ENCODE peak calls at places on chromosomes 13 and 19, in six cellular contexts. N, S, M, T, D and O are unnamed samples. For H3K4me1, the result is how much of the 10 kb centered on the place peaks cover.

GRCh38 chr13:110183925-110184324 is 123.0 kb downstream of the COL4A1 start:
- DNase-seq in N (no peak), S (no peak), M (no peak), T (no peak), D (no peak), O (no peak)

GRCh38 chr13:96238861-96239260 is 149.0 kb downstream of the HS6ST3 start:
- DNase-seq in N (no peak), S (no peak), M (no peak), T (no peak), D (no peak), O (no peak)

GRCh38 chr13:20002766-20003165 is 44.2 kb downstream of the ZMYM2 start:
- DNase-seq in N (no peak), S (no peak), M (no peak), T (no peak), D (no peak), O (no peak)

GRCh38 chr19:18507021-18507726 is 14.7 kb downstream of the ELL start:
- DNase-seq in N (peak), S (no peak), M (no peak), T (peak), D (peak), O (no peak)

GRCh38 chr19:34253711-34254551 is 423 bp upstream of the GARRE1 start:
- DNase-seq in N (no peak), S (peak), M (peak), T (peak), D (peak), O (peak)

GRCh38 chr13:114031631-114032030 is 57.8 kb upstream of the C13orf46 start:
- DNase-seq in N (no peak), S (no peak), M (no peak), T (peak), D (no peak), O (peak)

GRCh38 chr19:30116984-30117555 is 175.0 kb downstream of the URI1 start:
- DNase-seq in N (no peak), S (no peak), M (no peak), T (no peak), D (no peak), O (no peak)

GRCh38 chr13:99442273-99442895 is 58.9 kb upstream of the TM9SF2 start:
- DNase-seq in N (peak), S (peak), M (peak), T (no peak), D (no peak), O (no peak)

GRCh38 chr13:112616586-112617381 is 28.8 kb upstream of the TUBGCP3 start:
- DNase-seq in N (peak), S (peak), M (peak), T (no peak), D (no peak), O (no peak)

GRCh38 chr13:76677047-76677446 is 209.2 kb downstream of the KCTD12 start:
- DNase-seq in N (peak), S (no peak), M (no peak), T (peak), D (peak), O (no peak)

GRCh38 chr13:74133657-74134201 is 475 bp downstream of the KLF12 start:
- DNase-seq in N (peak), S (peak), M (peak), T (peak), D (peak), O (peak)

GRCh38 chr13:81874681-81875661 is 1534.0 kb upstream of the SPRY2 start:
- DNase-seq in N (no peak), S (peak), M (peak), T (no peak), D (no peak), O (no peak)

GRCh38 chr19:49555600-49556411 is 24.6 kb downstream of the NOSIP start:
- DNase-seq in N (peak), S (peak), M (peak), T (peak), D (peak), O (peak)
- H3K27ac ChIP-seq in N (peak), S (no peak), M (peak), T (no peak), D (peak), O (peak)

GRCh38 chr19:42178791-42179500 is 38.5 kb downstream of the DEDD2 start:
- DNase-seq in N (no peak), S (no peak), M (peak), T (no peak), D (no peak), O (no peak)

GRCh38 chr19:42177686-42178019 is 39.8 kb downstream of the DEDD2 start:
- DNase-seq in N (no peak), S (no peak), M (no peak), T (no peak), D (no peak), O (no peak)

GRCh38 chr19:42176649-42176989 is 40.9 kb downstream of the DEDD2 start:
- DNase-seq in N (no peak), S (no peak), M (no peak), T (no peak), D (no peak), O (no peak)

GRCh38 chr19:42176990-42177685 is 40.3 kb downstream of the DEDD2 start:
- DNase-seq in N (peak), S (peak), M (peak), T (peak), D (peak), O (peak)

DNA sequence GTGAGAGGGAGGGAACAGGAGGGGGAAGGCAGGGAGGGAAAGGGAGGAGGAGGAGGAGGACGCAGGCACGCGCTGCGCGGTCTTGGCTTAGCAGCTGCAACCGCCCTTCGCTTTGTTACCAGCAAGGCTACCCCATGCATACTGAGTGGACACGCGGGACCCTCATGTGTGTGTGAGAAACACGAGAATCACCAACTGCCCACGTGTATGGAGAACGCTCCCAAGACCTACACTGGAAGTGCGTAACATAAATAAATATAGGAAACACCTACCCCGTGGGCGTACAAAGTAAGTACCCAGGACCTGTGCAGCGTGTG is 38.0 kb downstream of the DEDD2 start:
- DNase-seq in N (no peak), S (no peak), M (no peak), T (no peak), D (no peak), O (no peak)
- H3K4me1 ChIP-seq in N (under half), S (under half), M (under half), T (under half), D (under half), O (under half)

DNA sequence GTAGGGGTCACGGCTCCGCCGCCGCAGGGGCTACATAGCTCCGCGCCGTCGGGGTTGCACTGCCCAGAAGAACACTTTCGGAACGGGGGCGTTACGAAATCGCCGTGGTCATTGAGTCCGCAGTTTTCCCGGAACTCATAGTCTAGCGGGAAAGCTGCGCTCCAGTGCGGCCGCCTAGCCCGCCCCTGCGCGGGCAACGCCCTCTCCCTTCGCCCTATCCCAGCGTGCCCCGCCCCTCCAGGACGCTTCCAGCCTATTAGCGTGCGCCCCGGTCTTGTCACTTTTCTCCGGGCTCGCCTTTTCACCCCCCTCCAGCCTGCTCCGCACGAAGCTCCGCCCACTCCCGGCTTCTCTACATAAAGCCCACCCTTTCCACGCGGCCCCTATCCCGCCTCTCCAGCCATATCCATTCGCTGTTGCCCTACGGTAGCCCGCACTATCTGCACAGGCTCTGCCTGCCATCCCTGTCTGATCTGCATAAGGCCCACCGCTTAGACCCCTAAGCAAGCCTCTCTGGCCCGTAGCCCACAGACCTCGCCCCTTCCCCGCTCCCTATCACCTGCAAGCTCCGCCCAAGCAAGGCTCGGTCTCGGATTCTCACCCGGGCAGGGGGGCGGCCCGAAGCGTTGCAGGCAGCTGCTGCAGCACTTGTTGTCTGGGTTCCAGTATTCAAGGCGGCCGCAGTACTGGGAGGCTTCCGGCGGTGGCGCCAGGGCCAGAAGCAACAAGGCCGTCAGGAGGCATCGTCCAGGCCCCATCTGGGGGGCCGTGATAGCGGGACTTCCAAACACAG is 1.6 kb downstream of the IGFLR1 start:
- DNase-seq in N (peak), S (peak), M (peak), T (peak), D (peak), O (peak)
- H3K27ac ChIP-seq in N (peak), S (peak), M (peak), T (peak), D (peak), O (peak)

DNA sequence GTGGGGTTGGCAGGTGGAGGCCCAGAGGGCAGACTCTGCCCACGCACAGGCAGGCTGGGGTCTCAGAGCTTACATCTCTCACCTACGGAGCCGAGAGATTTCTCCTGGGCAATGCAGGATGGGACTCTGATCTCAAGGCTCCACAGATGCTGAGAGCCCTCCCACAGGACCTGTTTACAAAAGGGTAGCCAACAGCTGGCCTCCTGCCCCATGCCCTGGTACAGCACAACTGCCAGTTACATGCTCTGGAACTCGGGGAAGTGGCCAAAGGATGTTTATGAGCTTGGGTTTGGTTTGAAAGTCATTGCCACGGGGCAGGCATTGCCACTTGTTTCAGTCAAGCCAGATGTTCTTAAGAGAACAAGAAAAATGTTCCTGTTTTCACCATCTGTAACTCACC is 3.5 kb downstream of the DHRS12 start:
- DNase-seq in N (peak), S (no peak), M (no peak), T (no peak), D (no peak), O (no peak)
- H3K4me1 ChIP-seq in N (half or more), S (under half), M (under half), T (under half), D (half or more), O (under half)

DNA sequence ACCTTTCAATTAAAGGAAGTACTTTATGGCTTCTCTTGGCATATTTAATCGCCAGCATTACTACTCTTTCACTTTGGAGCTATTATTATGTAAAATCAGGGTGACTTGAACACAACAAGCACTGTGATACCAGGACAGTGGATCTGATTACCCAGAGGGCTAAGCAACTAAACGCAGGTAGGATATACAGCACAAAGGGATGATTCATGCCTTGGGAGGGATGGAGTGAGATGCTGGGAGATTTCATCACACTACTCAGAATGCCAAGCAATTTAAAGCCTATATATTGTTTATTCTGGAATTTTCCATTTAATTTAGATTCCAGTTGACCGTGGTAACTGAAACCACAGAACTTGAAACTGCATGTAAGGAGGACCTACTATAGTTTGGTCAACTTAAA is 254.0 kb downstream of the GPC5 start:
- DNase-seq in N (no peak), S (no peak), M (no peak), T (no peak), D (no peak), O (no peak)
- H3K27ac ChIP-seq in N (no peak), S (no peak), M (no peak), T (no peak), D (no peak), O (no peak)

GRCh38 chr13:106529415-106530208 is 5.8 kb downstream of the EFNB2 start:
- DNase-seq in N (no peak), S (no peak), M (no peak), T (no peak), D (no peak), O (no peak)
- H3K4me1 ChIP-seq in N (under half), S (half or more), M (under half), T (under half), D (half or more), O (under half)

DNA sequence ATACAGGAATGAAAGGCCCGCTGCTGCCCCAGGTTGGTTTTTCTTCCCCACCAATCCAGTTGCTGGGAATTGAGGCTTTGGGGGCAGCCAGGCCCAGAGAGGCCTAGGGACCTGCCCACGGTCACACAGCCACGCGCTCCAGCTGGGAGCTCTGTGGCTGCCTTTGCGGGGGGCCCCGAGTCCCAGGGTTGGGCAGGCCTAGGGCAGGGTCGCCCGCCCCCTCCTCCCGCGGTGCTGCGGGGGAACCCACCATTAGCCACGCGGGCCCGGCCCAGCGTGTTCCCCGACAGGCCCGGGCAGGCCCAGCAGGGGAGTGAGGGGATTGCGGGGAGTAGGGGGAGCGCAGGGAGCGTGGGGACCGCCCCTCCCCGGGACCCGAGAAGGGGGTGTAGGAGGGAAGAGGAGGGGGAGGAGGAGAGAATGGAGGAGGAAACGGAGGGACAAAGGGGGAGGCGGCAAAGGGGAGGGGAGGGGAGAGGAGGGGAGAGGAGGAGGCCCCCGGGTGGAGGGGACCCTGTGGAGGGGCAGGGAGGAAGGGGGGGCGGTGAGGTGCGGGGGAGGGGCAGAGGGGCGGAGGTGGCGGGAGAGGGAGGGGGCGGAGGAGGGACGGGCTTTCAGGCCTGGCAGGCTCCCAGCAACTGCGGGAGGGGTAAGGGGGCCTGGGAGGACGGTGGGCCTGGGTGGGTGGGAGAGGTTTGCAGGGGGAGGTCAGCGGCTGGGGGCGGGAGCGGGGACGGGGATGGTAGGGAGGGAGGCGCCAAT is 12.9 kb upstream of the TLE2 start:
- DNase-seq in N (no peak), S (peak), M (peak), T (no peak), D (no peak), O (peak)
- H3K27ac ChIP-seq in N (no peak), S (peak), M (no peak), T (no peak), D (no peak), O (peak)

DNA sequence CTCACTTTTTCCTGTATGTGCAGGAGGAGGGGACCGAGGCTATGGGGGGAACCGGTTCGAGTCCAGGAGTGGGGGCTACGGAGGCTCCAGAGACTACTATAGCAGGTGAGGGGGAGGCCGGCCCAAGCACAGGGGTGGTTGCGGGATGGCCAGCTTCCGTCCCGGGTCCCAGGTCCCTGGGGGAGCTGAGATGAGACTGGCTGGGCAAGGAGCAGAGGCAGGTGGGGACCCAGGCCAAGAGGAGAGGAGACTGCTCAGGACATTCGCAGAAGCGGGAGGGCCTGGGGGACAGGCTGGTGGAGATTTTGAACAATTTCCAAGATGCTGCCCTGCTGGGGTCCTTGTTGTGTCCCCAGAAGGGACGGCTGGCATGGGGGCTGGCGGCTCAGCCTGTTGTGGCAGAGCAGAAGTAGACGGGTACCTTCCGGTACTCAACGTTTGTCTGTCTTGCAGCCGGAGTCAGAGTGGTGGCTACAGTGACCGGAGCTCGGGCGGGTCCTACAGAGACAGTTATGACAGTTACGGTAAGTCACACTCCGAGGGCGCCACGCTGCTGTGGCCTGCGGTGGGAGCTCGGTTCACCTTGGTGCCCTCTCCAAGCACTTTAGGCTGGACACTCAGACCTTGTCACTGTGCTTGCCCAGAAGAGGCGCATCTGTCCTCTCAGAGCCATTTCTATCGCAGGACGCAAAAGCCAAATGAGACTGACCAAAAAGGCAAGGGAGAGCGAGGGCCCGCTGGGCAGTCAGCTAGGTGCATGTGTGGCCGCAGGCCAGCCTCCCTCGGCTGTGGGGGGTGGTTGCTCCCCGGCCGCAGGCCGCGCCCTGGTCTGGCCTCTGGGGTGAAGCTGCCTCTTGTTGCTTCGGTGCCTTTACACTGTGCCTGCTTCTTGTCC is 2.6 kb downstream of the CIRBP start:
- DNase-seq in N (peak), S (no peak), M (no peak), T (peak), D (no peak), O (peak)
- H3K4me1 ChIP-seq in N (half or more), S (half or more), M (under half), T (half or more), D (half or more), O (half or more)

GRCh38 chr19:36214388-36215275 is at the start of the genes ZNF146 and ZNF565:
- DNase-seq in N (peak), S (peak), M (peak), T (peak), D (peak), O (peak)
- H3K27ac ChIP-seq in N (peak), S (peak), M (peak), T (peak), D (peak), O (peak)

DNA sequence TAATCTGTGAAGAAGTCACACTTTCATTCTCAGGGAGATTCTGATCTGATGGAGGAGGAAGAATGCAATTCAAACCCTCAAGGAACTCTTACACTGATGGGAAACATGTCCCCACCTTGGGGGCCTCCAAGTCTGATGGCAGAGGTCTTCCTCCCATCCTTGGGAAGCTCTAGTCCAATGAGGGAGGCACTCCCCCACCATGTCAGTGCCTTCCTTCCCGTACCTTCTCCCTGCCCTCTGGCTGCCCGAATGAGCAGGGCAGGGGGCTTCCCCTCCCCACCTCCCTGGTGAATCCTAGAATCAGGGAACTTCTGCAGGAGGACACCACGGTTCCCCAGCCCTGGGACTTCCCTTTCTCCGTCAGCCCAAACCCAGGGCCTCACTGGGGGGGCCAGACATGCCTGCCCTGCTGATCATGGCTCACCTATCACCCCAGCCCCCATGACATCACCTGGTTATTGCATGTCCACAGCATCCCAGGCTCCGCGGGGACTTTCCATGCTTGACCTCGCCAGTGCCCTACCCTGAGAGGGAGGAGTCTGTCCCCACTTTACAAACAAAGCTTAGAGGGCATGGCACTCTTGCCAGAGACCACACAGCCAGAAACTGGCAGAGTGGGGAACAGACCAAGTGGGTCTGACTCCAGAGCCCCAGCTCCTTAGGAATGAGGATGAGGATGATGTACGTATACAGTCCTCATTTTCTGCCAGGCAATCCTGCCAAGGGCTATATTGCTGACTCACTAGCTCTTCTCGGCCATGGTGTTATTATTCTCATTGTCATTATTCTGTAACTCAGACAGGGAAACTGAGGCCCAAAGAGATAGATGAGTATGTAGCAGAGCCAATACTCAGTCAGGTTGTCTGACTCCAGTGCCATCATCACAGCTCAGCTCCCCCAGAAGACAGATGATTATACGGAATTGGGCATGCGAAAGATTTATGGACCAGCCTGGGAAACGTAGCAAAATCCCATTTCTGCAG is 9.6 kb upstream of the BCL3 start:
- DNase-seq in N (peak), S (peak), M (no peak), T (no peak), D (no peak), O (no peak)
- H3K4me1 ChIP-seq in N (half or more), S (under half), M (under half), T (under half), D (under half), O (under half)